ENCODE peak calls at places on chromosome 5, in four cellular contexts. C is epithelial cell of esophagus; J is CD4-positive, alpha-beta T cell; Q is NB4. W is an unnamed sample.

GRCh38 chr5:4206127-4206526 is 610.5 kb downstream of the IRX1 start:
- DNase-seq in Q (no peak), J (no peak), C (no peak), W (no peak)

GRCh38 chr5:139949710-139950109 is 93.4 kb downstream of the NRG2 start:
- DNase-seq in C (no peak), Q (no peak), J (no peak), W (no peak)

GRCh38 chr5:9338796-9339195 is 207.1 kb downstream of the SEMA5A start:
- DNase-seq in Q (no peak), J (no peak), C (no peak), W (no peak)

GRCh38 chr5:66498791-66499207 is 97.4 kb upstream of the MAST4 start:
- DNase-seq in C (peak; percentile 94), Q (peak; percentile 13), J (no peak), W (peak; percentile 41)

GRCh38 chr5:116573279-116573616 is 1.4 kb downstream of the SEMA6A start:
- DNase-seq in C (peak; percentile 22), Q (no peak), J (no peak), W (no peak)

GRCh38 chr5:57531333-57531732 is 48.7 kb upstream of the ACTBL2 start:
- DNase-seq in J (no peak), C (no peak), Q (no peak), W (no peak)

GRCh38 chr5:79936644-79937216 is 54.3 kb downstream of the MTX3 start:
- DNase-seq in J (no peak), C (peak; percentile 79), Q (no peak), W (peak; percentile 43)

GRCh38 chr5:134226441-134227192 is 744 bp upstream of the PPP2CA start:
- DNase-seq in C (peak; percentile 30), Q (no peak), J (peak; percentile 67), W (no peak)

GRCh38 chr5:120405291-120405864 is 58.7 kb upstream of the PRR16 start:
- DNase-seq in Q (peak; percentile 37), C (peak; percentile 70), J (no peak), W (peak; percentile 86)

DNA sequence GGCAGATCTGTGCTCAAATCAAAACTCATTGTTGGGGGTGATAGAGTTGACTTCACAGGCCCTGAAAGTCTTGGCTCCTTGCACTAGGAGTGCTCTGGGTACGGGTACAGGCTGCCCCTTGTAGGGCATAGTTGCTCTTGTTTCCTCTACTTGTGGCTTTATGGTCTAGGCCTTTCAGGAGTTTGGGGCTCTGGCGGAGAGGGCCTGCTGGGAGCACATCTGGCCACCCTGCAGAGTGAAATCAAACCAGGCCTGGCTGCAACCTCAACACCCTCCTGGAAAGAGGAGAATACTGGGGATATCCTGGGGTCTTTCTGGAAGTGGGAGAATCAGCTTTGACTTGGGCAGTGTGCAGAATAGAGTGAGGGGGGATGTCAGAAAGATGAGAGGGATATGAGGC is 1.5 kb downstream of the TGFBI start:
- DNase-seq in J (no peak), Q (no peak), C (no peak), W (no peak)
- TF ChIP-seq CTCF in J (no peak), Q (no peak), C (no peak), W (no peak)

GRCh38 chr5:157168286-157168685 is 2.2 kb upstream of the GARIN3 start:
- DNase-seq in J (no peak), Q (no peak), C (no peak), W (no peak)
- TF ChIP-seq CTCF in J (no peak), Q (no peak), C (no peak), W (no peak)

GRCh38 chr5:137199966-137200365 is 299.2 kb downstream of the SPOCK1 start:
- DNase-seq in C (peak; percentile 53), Q (no peak), J (no peak), W (peak; percentile 24)

GRCh38 chr5:137200906-137201305 is 298.2 kb downstream of the SPOCK1 start:
- DNase-seq in C (no peak), Q (no peak), J (no peak), W (no peak)

GRCh38 chr5:137203011-137203632 is 296.0 kb downstream of the SPOCK1 start:
- DNase-seq in J (no peak), C (no peak), Q (no peak), W (no peak)

GRCh38 chr5:137199201-137199600 is 299.9 kb downstream of the SPOCK1 start:
- DNase-seq in Q (no peak), J (no peak), C (no peak), W (no peak)

DNA sequence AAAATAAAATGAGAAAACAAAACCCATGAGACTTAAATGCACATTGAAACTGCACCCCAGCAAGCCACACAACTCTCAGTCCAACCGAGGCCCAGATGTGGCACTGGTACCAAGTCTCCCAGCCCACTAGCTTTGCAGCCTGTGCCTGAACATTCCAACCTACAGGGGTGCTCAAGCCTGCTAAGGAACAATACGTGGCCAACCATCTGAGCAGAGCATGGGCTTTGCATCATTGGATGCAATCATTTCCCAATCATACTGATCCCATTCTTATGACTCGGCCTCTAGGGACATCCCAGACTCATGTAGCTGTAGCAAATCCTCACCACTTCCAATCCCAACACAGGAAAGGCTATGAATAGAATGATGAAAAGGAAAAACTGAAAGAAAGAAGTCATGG is 297.2 kb downstream of the SPOCK1 start:
- DNase-seq in Q (no peak), C (peak; percentile 85), J (no peak), W (peak; percentile 69)
- TF ChIP-seq CTCF in Q (no peak), C (peak; percentile 39), J (no peak), W (no peak)

GRCh38 chr5:29702875-29703274 is 1490.6 kb upstream of the CDH6 start:
- DNase-seq in Q (no peak), J (no peak), C (no peak), W (no peak)

GRCh38 chr5:29701600-29701999 is 1491.9 kb upstream of the CDH6 start:
- DNase-seq in J (no peak), Q (no peak), C (no peak), W (no peak)

DNA sequence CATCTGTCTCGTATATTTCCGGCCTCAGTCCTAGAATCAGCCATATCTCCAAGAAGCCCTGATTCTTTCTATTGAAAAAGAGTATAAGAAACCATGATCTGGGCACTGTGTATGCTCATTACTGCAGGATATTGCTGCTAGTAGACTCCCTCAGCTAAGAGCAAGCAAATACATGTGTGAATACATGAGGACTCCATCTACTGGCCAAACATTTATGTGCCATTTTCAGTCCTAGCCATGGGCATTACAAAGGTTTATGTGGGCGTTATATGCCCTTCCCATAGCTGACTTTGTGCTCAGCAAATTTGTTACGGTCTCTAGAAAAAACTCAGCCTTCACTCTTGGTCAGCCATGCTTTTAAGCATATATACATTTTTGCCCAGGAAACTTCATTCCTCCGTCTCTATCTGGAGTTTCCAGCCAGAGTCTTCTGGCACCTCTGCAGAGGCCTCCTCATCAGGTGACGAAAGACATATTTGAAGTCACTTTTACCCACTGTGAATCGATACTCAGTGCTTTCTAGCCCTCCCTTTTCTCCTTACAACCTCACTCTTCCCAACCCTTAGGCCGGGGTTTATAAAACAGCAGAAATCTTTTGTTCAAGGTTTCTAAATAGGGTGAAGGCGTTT is 1495.6 kb upstream of the CDH6 start:
- DNase-seq in C (peak; percentile 5), J (no peak), Q (peak; percentile 59), W (peak; percentile 36)
- TF ChIP-seq CTCF in C (no peak), J (no peak), Q (peak; percentile 51), W (peak; percentile 30)

GRCh38 chr5:36145311-36145710 is 6.4 kb downstream of the LMBRD2 start:
- DNase-seq in C (no peak), J (no peak), Q (no peak), W (no peak)
- TF ChIP-seq CTCF in C (no peak), J (no peak), Q (no peak), W (no peak)

DNA sequence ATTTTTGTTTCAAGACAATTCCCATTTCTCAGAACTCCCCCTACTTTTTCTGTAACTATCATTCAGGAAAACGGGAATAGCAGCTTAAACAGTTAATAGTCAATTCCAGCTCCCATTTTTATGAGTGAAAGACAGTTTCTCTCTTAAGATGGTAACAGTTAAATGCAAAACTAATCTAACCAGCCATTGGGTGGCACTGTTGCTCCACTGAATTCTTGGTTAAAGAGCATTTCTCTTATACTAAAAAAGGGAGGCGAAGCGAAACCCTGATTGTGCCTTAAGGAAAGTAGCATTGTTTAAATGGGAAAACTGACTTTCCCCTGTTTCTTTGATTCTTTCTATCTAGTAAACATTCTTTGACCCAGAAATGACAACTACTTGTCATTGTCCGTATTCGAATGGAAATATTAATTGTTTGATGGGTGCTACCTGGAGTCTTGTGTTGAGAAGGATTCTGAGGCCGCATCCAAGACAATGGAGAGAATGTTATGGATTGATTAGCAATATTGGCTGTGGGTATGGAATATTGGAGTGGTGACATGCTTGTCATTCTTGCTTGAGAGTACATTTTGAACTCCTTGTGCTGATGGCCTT is 507.8 kb downstream of the MAT2B start:
- DNase-seq in J (no peak), C (peak; percentile 78), Q (peak; percentile 76), W (peak; percentile 91)
- TF ChIP-seq CTCF in J (no peak), C (peak; percentile 68), Q (peak; percentile 17), W (peak; percentile 80)

DNA sequence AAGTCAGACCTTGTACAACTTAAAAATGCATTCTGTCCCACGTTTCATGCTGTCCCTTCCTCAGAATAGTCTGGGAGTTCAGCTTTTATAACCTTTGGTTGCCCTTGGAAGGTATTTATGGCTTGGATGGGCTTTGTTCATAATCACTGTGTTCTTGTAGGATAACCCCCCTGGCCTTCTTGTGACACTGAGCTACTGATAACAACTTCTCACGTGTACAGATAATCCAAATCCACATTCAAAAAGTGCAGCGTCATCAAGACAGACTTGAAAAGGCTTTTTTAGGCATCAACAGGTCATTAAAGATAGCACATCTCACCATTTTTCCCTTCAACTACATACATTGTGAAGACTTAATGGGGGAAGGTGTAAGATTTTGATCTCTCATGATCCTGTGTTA is 42.0 kb downstream of the SLC1A3 start:
- DNase-seq in C (no peak), Q (no peak), J (no peak), W (no peak)
- TF ChIP-seq CTCF in C (no peak), Q (no peak), J (no peak), W (no peak)